ENCODE peak calls at places on chromosome 22, in nine cellular contexts. G is IMR-90, M is HCT116, W is right lobe of liver, O is Panc1, Z is heart left ventricle, J is upper lobe of left lung, S is psoas muscle, X is lung. B is an unnamed sample.
A peak's percentile ranks its signal among the peaks of the same experiment; 100 is the strongest.

GRCh38 chr22:43876866-43877509 is 14.7 kb upstream of the SULT4A1 start:
- ATAC-seq in G (no peak), M (no peak), W (no peak), O (no peak), Z (no peak), J (no peak), S (no peak), X (no peak), B (no peak)

GRCh38 chr22:45805413-45805812 is 133.8 kb downstream of the ATXN10 start:
- ATAC-seq in G (no peak), M (peak; percentile 15), W (no peak), O (no peak), Z (no peak), J (peak; percentile 24), S (no peak), X (no peak), B (no peak)

GRCh38 chr22:30243671-30244465 is 2.7 kb downstream of the LIF start:
- ATAC-seq in G (no peak), M (no peak), W (no peak), O (no peak), Z (no peak), J (no peak), S (no peak), X (no peak), B (no peak)

GRCh38 chr22:45608763-45609180 is 62.9 kb upstream of the ATXN10 start:
- ATAC-seq in G (peak; percentile 52), M (peak; percentile 44), W (no peak), O (no peak), Z (no peak), J (no peak), S (peak; percentile 57), X (no peak), B (no peak)

GRCh38 chr22:22835242-22835641 is 52.4 kb upstream of the IGLL5 start:
- ATAC-seq in G (no peak), M (no peak), W (no peak), O (no peak), Z (no peak), J (no peak), S (no peak), X (no peak), B (no peak)

GRCh38 chr22:32985899-32986772 is 72.0 kb downstream of the SYN3 start:
- ATAC-seq in G (peak; percentile 100), M (peak; percentile 99), W (peak; percentile 100), O (peak; percentile 91), Z (peak; percentile 97), J (peak; percentile 97), S (peak; percentile 94), X (peak; percentile 97), B (peak; percentile 96)

GRCh38 chr22:45880091-45880651 is 96.8 kb downstream of the WNT7B start:
- ATAC-seq in G (no peak), M (no peak), W (no peak), O (no peak), Z (no peak), J (no peak), S (no peak), X (no peak), B (no peak)

GRCh38 chr22:28900379-28900778 is 17.0 kb downstream of the ZNRF3 start:
- ATAC-seq in G (no peak), M (no peak), W (no peak), O (no peak), Z (no peak), J (no peak), S (no peak), X (no peak), B (no peak)

GRCh38 chr22:29870574-29870973 is 12.4 kb upstream of the MTMR3 start:
- ATAC-seq in G (peak; percentile 21), M (no peak), W (no peak), O (no peak), Z (no peak), J (no peak), S (no peak), X (no peak), B (no peak)

GRCh38 chr22:17836977-17837742 is 62.9 kb upstream of the BID start:
- ATAC-seq in G (peak; percentile 11), M (no peak), W (peak; percentile 35), O (no peak), Z (no peak), J (no peak), S (no peak), X (no peak), B (peak; percentile 71)

GRCh38 chr22:31977141-31977781 is 32.9 kb downstream of the YWHAH start:
- ATAC-seq in G (peak; percentile 95), M (peak; percentile 99), W (peak; percentile 78), O (peak; percentile 95), Z (peak; percentile 86), J (peak; percentile 83), S (peak; percentile 95), X (no peak), B (peak; percentile 48)

GRCh38 chr22:26442086-26442756 is 13.2 kb downstream of the ASPHD2 start:
- ATAC-seq in G (no peak), M (no peak), W (no peak), O (no peak), Z (no peak), J (no peak), S (no peak), X (no peak), B (no peak)

GRCh38 chr22:47102648-47103047 is 340.2 kb downstream of the TBC1D22A start:
- ATAC-seq in G (peak; percentile 57), M (no peak), W (no peak), O (no peak), Z (no peak), J (no peak), S (no peak), X (no peak), B (no peak)

GRCh38 chr22:35301370-35301874 is 1.7 kb downstream of the TOM1 start:
- ATAC-seq in G (peak; percentile 6), M (no peak), W (peak; percentile 3), O (no peak), Z (no peak), J (peak; percentile 73), S (no peak), X (peak; percentile 29), B (no peak)

GRCh38 chr22:32661296-32661695 is 140.2 kb upstream of the TIMP3 start:
- ATAC-seq in G (peak; percentile 84), M (no peak), W (no peak), O (no peak), Z (peak; percentile 82), J (peak; percentile 88), S (peak; percentile 47), X (no peak), B (peak; percentile 74)

DNA sequence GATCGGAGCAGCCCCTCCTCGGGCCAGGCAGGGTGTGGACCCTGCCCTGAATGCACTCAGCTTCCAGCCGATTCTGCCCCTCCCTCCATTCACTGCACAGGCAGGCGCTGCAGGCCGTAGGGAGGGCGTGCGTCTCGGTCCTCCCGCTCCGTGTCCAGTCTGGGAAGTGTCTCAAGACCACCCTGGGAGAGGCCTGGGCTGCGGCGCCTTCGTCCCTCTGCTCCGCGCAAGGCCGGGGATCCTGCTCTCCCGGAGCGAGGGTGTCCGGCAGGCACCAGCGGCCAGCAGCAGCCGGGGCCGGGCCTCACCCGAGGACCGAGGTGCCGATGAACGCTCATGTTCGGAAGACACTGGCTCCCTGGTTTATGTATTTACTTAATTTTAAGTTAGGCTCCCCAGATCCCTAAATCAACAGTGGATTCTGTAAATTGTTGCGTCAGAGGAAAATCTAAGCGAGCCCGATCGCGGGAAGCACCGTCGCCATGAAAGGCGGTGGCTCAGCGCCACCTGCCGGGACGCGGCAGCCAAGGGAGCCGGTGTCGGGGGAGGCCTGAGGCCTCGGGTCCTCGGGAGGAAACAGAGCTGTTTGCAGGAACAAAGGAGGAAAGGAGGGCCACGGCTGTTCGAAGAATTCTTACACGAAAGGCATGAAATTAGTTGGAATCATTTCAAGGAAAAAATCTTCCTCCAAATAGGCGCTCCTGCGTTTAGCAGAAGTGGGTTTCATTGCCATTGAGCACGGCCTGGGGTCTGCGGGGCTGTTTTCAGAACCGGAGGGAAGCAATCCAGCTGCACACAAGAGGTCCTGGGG is 195.3 kb downstream of the BRD1 start:
- ATAC-seq in G (peak; percentile 94), M (peak; percentile 75), W (peak; percentile 62), O (peak; percentile 84), Z (peak; percentile 73), J (peak; percentile 62), S (peak; percentile 52), X (no peak), B (peak; percentile 69)
- TF ChIP-seq CTCF in G (peak; percentile 63), M (peak; percentile 32), W (peak; percentile 52), O (peak; percentile 93), Z (peak; percentile 86), J (peak; percentile 78), S (peak; percentile 67), X (peak; percentile 43), B (peak; percentile 82)

GRCh38 chr22:38250642-38251354 is 22.0 kb downstream of the TMEM184B start:
- ATAC-seq in G (peak; percentile 27), M (no peak), W (no peak), O (no peak), Z (no peak), J (no peak), S (peak; percentile 55), X (no peak), B (no peak)
- H3K27me3 ChIP-seq in G (no peaks in the 10 kb centered on the region), M (no peaks in the 10 kb centered on the region), W (no peaks in the 10 kb centered on the region), O (no peaks in the 10 kb centered on the region), Z (no peaks in the 10 kb centered on the region), J (no peaks in the 10 kb centered on the region), S (no peaks in the 10 kb centered on the region), X (no peaks in the 10 kb centered on the region), B (no peaks in the 10 kb centered on the region)

DNA sequence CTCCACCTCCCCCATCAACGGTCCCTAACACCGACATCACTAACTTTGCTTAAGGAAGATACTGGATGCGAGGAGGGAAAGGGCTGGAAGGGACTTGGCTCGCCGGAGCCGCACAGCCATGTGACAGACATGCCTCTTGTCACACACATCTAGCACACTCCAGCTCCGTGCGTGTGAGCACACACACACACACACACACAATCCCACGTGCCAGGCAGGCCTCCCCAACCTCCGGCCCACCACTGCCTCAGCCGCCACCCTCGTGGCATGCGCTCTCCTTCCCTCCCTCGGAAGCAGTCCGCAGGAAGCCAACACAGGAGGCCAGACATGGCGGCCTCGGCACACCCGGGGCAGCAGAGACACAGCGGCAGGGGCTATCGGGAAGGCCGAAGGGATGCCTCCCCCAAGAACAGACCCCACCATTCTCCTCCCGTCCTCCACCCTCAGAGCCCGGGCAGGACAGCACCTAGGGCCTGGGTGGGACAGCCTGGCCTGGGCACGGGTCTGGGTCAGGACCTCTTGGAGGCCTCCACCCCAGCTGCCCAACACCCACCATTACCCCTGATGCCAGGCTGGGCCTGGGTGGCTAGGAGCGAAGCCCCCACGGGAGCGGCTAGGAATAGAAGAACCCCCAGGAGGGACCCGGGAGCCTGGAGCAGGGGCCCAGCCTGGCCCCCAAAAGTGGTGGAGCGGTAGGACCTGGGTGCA is 1.0 kb downstream of the MFNG start:
- ATAC-seq in G (no peak), M (no peak), W (peak; percentile 11), O (no peak), Z (peak; percentile 21), J (peak; percentile 44), S (peak; percentile 24), X (no peak), B (no peak)
- H3K4me3 ChIP-seq in G (no peak overlapping the region), M (no peak overlapping the region), W (peak overlapping the region; percentile 35), O (no peak overlapping the region), Z (peak overlapping the region; percentile 77), J (peak overlapping the region; percentile 67), S (peak overlapping the region; percentile 52), X (peak overlapping the region; percentile 40), B (peak overlapping the region; percentile 45)

DNA sequence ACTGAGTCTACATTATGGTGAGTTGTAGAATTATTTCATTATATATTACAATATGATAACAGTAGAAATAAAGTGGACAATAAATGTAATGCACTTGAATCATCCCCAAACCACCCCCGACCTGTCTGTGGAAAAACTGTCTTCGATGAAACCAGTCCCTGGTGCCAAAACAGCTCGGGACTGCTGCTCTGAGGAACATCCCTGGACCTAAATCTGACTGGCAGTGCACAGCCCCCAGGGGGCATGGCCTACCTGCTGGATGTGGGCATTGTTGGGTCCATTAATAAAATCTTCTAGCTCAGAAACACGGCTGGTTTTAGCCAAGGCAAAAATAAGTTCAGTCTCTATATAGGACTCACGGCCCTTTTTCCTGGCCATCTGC is 29.4 kb upstream of the SLC25A1 start:
- ATAC-seq in G (no peak), M (no peak), W (no peak), O (no peak), Z (no peak), J (no peak), S (no peak), X (no peak), B (no peak)
- TF ChIP-seq CTCF in G (no peak), M (no peak), W (no peak), O (no peak), Z (no peak), J (no peak), S (no peak), X (no peak), B (no peak)

B was measured in gastroesophageal sphincter.